ENCODE peak calls at places on chromosome 1, in four cellular contexts. G is glutamatergic neuron, B is GM12865, J is BE2C. H is an unnamed sample.

GRCh38 chr1:65177457-65177856 is 29.5 kb downstream of the AK4 start:
- DNase-seq in J (no peak), G (no peak), B (no peak), H (no peak)

GRCh38 chr1:112508242-112509004 is at the start of gene WNT2B:
- DNase-seq in B (peak), J (peak), G (peak), H (no peak)

GRCh38 chr1:40014253-40014706 is 26.2 kb upstream of the CAP1 start:
- DNase-seq in J (no peak), G (no peak), B (no peak), H (no peak)

GRCh38 chr1:219339466-219339865 is 165.8 kb downstream of the LYPLAL1 start:
- DNase-seq in J (no peak), G (no peak), B (no peak), H (peak)

GRCh38 chr1:96291468-96291867 is 430.1 kb upstream of the PTBP2 start:
- DNase-seq in B (no peak), G (no peak), J (no peak), H (no peak)

GRCh38 chr1:65538013-65538578 is 117.6 kb downstream of the LEPR start:
- DNase-seq in B (no peak), J (no peak), G (no peak), H (no peak)

GRCh38 chr1:209405183-209405823 is 178.2 kb upstream of the CAMK1G start:
- DNase-seq in J (no peak), G (no peak), B (no peak), H (no peak)

GRCh38 chr1:206513312-206514111 is 6.2 kb downstream of the RASSF5 start:
- DNase-seq in J (no peak), B (no peak), G (no peak), H (peak)

GRCh38 chr1:233327938-233328660 is 575 bp downstream of the MAP3K21 start:
- DNase-seq in B (peak), J (peak), G (peak), H (no peak)

GRCh38 chr1:217188280-217189235 is 442.3 kb downstream of the GPATCH2 start:
- DNase-seq in B (peak), J (no peak), G (no peak), H (no peak)

GRCh38 chr1:66704177-66704880 is 47.9 kb upstream of the DYNLT5 start:
- DNase-seq in B (no peak), J (no peak), G (no peak), H (no peak)

GRCh38 chr1:66705100-66705499 is 47.2 kb upstream of the DYNLT5 start:
- DNase-seq in G (no peak), J (no peak), B (no peak), H (peak)
- TF ChIP-seq CTCF in G (no peak), J (no peak), B (no peak), H (no peak)

GRCh38 chr1:9058465-9058864 is 11.0 kb downstream of the SLC2A5 start:
- DNase-seq in J (no peak), B (no peak), G (no peak), H (no peak)
- TF ChIP-seq CTCF in J (peak), B (no peak), G (no peak), H (peak)

GRCh38 chr1:63973005-63973419 is 199.2 kb downstream of the ROR1 start:
- DNase-seq in B (no peak), J (no peak), G (no peak), H (no peak)
- TF ChIP-seq CTCF in B (no peak), J (no peak), G (no peak), H (no peak)

GRCh38 chr1:99728494-99729235 is 37.8 kb downstream of the FRRS1 start:
- DNase-seq in G (peak), J (peak), B (no peak), H (no peak)
- TF ChIP-seq CTCF in G (peak), J (peak), B (peak), H (peak)

GRCh38 chr1:106975944-106976343 is 80.5 kb upstream of the PRMT6 start:
- DNase-seq in J (peak), B (peak), G (no peak), H (no peak)
- TF ChIP-seq CTCF in J (peak), B (peak), G (no peak), H (no peak)

DNA sequence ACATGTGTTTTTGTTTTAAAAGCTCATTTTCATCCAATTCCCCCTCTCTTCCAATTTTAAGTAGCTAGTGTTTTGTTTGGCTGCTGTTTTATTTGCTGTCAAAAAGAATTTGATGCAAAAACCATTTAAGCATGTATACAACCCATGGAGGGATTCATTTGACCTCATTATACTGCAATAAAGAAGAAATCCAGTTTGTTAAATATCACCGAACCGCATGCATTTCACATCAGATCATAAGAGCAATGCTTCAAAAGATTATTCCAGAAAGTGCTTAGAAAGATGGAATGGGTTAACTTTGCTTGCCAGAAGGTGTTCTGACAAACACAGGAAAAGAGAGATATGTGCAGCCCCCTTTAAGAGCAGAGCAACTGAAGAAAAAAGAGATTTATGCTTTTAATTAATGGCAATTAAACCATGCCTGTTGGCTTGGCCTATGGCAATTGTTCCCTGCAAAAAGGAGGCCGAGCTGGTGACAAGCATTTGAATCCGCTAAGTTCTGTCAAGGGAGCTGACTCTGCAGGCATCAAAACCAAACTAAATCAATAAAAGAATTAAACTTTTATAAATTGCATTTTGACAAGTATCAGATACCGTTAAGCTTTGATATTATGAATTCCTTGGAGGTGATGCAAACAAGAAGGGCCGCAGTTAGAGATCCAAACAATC is 14.4 kb upstream of the BARHL2 start:
- DNase-seq in B (no peak), G (no peak), J (no peak), H (no peak)
- TF ChIP-seq CTCF in B (no peak), G (no peak), J (no peak), H (no peak)

GRCh38 chr1:50105430-50105829 is 3.3 kb upstream of the ELAVL4 start:
- DNase-seq in G (peak), J (peak), B (no peak), H (no peak)
- TF ChIP-seq CTCF in G (peak), J (peak), B (peak), H (no peak)

GRCh38 chr1:37616330-37616729 is 18.4 kb downstream of the RSPO1 start:
- DNase-seq in G (no peak), J (no peak), B (no peak), H (no peak)

GRCh38 chr1:37621326-37621870 is 13.3 kb downstream of the RSPO1 start:
- DNase-seq in B (no peak), G (no peak), J (no peak), H (no peak)

GRCh38 chr1:37628026-37628556 is 6.6 kb downstream of the RSPO1 start:
- DNase-seq in J (no peak), G (no peak), B (no peak), H (no peak)

GRCh38 chr1:37620707-37621106 is 14.0 kb downstream of the RSPO1 start:
- DNase-seq in B (no peak), J (no peak), G (no peak), H (no peak)

GRCh38 chr1:37622131-37622530 is 12.6 kb downstream of the RSPO1 start:
- DNase-seq in B (peak), G (no peak), J (no peak), H (no peak)
- TF ChIP-seq CTCF in B (peak), G (no peak), J (no peak), H (no peak)

H was measured in AG09319.